ENCODE peak calls at places on chromosome 16, in six cellular contexts. One of them, this sample, is unnamed.

GRCh38 chr16:62965831-62966230 is 929.6 kb upstream of the CDH8 start:
- DNase-seq in K562: no peak
- DNase-seq in H1: no peak
- DNase-seq in HepG2: no peak
- DNase-seq in GM12892: no peak
- DNase-seq in SK-N-SH: no peak
- DNase-seq in this sample: no peak

GRCh38 chr16:12801511-12802042 is 2.1 kb downstream of the CPPED1 start:
- DNase-seq in K562: peak
- DNase-seq in H1: no peak
- DNase-seq in HepG2: peak
- DNase-seq in GM12892: peak
- DNase-seq in SK-N-SH: no peak
- DNase-seq in this sample: peak

GRCh38 chr16:27430923-27431484 is 29.0 kb downstream of the IL21R start:
- DNase-seq in K562: peak
- DNase-seq in H1: peak
- DNase-seq in HepG2: no peak
- DNase-seq in GM12892: no peak
- DNase-seq in SK-N-SH: no peak
- DNase-seq in this sample: peak

GRCh38 chr16:1614226-1615102 is 2.3 kb downstream of the CRAMP1 start:
- DNase-seq in K562: peak
- DNase-seq in H1: peak
- DNase-seq in HepG2: no peak
- DNase-seq in GM12892: peak
- DNase-seq in SK-N-SH: peak
- DNase-seq in this sample: peak

GRCh38 chr16:46857261-46857962 is 26.4 kb upstream of the C16orf87 start:
- DNase-seq in K562: peak
- DNase-seq in H1: no peak
- DNase-seq in HepG2: peak
- DNase-seq in GM12892: no peak
- DNase-seq in SK-N-SH: peak
- DNase-seq in this sample: no peak

GRCh38 chr16:84062734-84063640 is 20.4 kb upstream of the SLC38A8 start:
- DNase-seq in K562: peak
- DNase-seq in H1: peak
- DNase-seq in HepG2: peak
- DNase-seq in GM12892: peak
- DNase-seq in SK-N-SH: peak
- DNase-seq in this sample: peak

GRCh38 chr16:75257886-75258806 is 6.7 kb upstream of the BCAR1 start:
- DNase-seq in K562: no peak
- DNase-seq in H1: no peak
- DNase-seq in HepG2: no peak
- DNase-seq in GM12892: no peak
- DNase-seq in SK-N-SH: no peak
- DNase-seq in this sample: no peak

GRCh38 chr16:84535851-84536250 is 31.4 kb upstream of the MEAK7 start:
- DNase-seq in K562: no peak
- DNase-seq in H1: no peak
- DNase-seq in HepG2: no peak
- DNase-seq in GM12892: no peak
- DNase-seq in SK-N-SH: no peak
- DNase-seq in this sample: no peak

GRCh38 chr16:78045865-78046581 is 23.7 kb downstream of the CLEC3A start:
- DNase-seq in K562: peak
- DNase-seq in H1: peak
- DNase-seq in HepG2: peak
- DNase-seq in GM12892: peak
- DNase-seq in SK-N-SH: peak
- DNase-seq in this sample: peak

GRCh38 chr16:74773431-74774222 is 993 bp downstream of the FA2H start:
- DNase-seq in K562: no peak
- DNase-seq in H1: no peak
- DNase-seq in HepG2: no peak
- DNase-seq in GM12892: no peak
- DNase-seq in SK-N-SH: no peak
- DNase-seq in this sample: no peak

GRCh38 chr16:12157510-12158093 is 181.1 kb downstream of the SNX29 start:
- DNase-seq in K562: no peak
- DNase-seq in H1: no peak
- DNase-seq in HepG2: peak
- DNase-seq in GM12892: no peak
- DNase-seq in SK-N-SH: no peak
- DNase-seq in this sample: no peak

GRCh38 chr16:73771196-73771595 is 525.4 kb upstream of the PSMD7 start:
- DNase-seq in K562: no peak
- DNase-seq in H1: no peak
- DNase-seq in HepG2: no peak
- DNase-seq in GM12892: no peak
- DNase-seq in SK-N-SH: no peak
- DNase-seq in this sample: no peak

GRCh38 chr16:15636392-15636873 is 6.5 kb downstream of the MARF1 start:
- DNase-seq in K562: no peak
- DNase-seq in H1: no peak
- DNase-seq in HepG2: no peak
- DNase-seq in GM12892: no peak
- DNase-seq in SK-N-SH: no peak
- DNase-seq in this sample: no peak

GRCh38 chr16:49463529-49463928 is 89.9 kb downstream of the C16orf78 start:
- DNase-seq in K562: no peak
- DNase-seq in H1: peak
- DNase-seq in HepG2: no peak
- DNase-seq in GM12892: peak
- DNase-seq in SK-N-SH: no peak
- DNase-seq in this sample: peak

GRCh38 chr16:66650707-66651473 is 45.7 kb downstream of the CMTM4 start:
- DNase-seq in K562: peak
- DNase-seq in H1: peak
- DNase-seq in HepG2: peak
- DNase-seq in GM12892: peak
- DNase-seq in SK-N-SH: peak
- DNase-seq in this sample: peak

GRCh38 chr16:84387021-84387420 is 18.7 kb downstream of the ATP2C2 start:
- DNase-seq in K562: no peak
- DNase-seq in H1: no peak
- DNase-seq in HepG2: no peak
- DNase-seq in GM12892: no peak
- DNase-seq in SK-N-SH: no peak
- DNase-seq in this sample: no peak

GRCh38 chr16:28846933-28847273 is 755 bp upstream of the TUFM start:
- DNase-seq in K562: no peak
- DNase-seq in H1: no peak
- DNase-seq in HepG2: no peak
- DNase-seq in GM12892: no peak
- DNase-seq in SK-N-SH: no peak
- DNase-seq in this sample: no peak

GRCh38 chr16:18958621-18959578 is 24.8 kb upstream of the TMC7 start:
- DNase-seq in K562: no peak
- DNase-seq in H1: no peak
- DNase-seq in HepG2: peak
- DNase-seq in GM12892: no peak
- DNase-seq in SK-N-SH: no peak
- DNase-seq in this sample: no peak

GRCh38 chr16:69131749-69132423 is 502 bp downstream of the CHTF8 start:
- DNase-seq in K562: peak
- DNase-seq in H1: peak
- DNase-seq in HepG2: peak
- DNase-seq in GM12892: peak
- DNase-seq in SK-N-SH: peak
- DNase-seq in this sample: peak

GRCh38 chr16:88781140-88782077 is 3.6 kb downstream of the PIEZO1 start:
- DNase-seq in K562: peak
- DNase-seq in H1: no peak
- DNase-seq in HepG2: no peak
- DNase-seq in GM12892: peak
- DNase-seq in SK-N-SH: no peak
- DNase-seq in this sample: no peak

GRCh38 chr16:60608971-60609370 is 1427.3 kb downstream of the CDH8 start:
- DNase-seq in K562: no peak
- DNase-seq in H1: no peak
- DNase-seq in HepG2: no peak
- DNase-seq in GM12892: no peak
- DNase-seq in SK-N-SH: no peak
- DNase-seq in this sample: no peak

GRCh38 chr16:89829630-89830437 is 1.6 kb downstream of the SPIRE2 start:
- DNase-seq in K562: no peak
- DNase-seq in H1: no peak
- DNase-seq in HepG2: peak
- DNase-seq in GM12892: no peak
- DNase-seq in SK-N-SH: no peak
- DNase-seq in this sample: no peak

GRCh38 chr16:1439058-1439698 is 5.2 kb downstream of the CCDC154 start:
- DNase-seq in K562: no peak
- DNase-seq in H1: no peak
- DNase-seq in HepG2: no peak
- DNase-seq in GM12892: no peak
- DNase-seq in SK-N-SH: no peak
- DNase-seq in this sample: no peak

GRCh38 chr16:67844441-67844840 is 2.3 kb upstream of the NUTF2 start:
- DNase-seq in K562: no peak
- DNase-seq in H1: no peak
- DNase-seq in HepG2: no peak
- DNase-seq in GM12892: no peak
- DNase-seq in SK-N-SH: no peak
- DNase-seq in this sample: no peak
- TF ChIP-seq TAF1 in K562: no peak
- TF ChIP-seq TAF1 in H1: no peak
- TF ChIP-seq TAF1 in HepG2: no peak
- TF ChIP-seq TAF1 in GM12892: no peak
- TF ChIP-seq TAF1 in SK-N-SH: no peak
- TF ChIP-seq TAF1 in this sample: no peak

GRCh38 chr16:6099102-6099501 is 1001.5 kb upstream of the EEF2KMT start:
- DNase-seq in K562: no peak
- DNase-seq in H1: no peak
- DNase-seq in HepG2: no peak
- DNase-seq in GM12892: no peak
- DNase-seq in SK-N-SH: no peak
- DNase-seq in this sample: no peak

GRCh38 chr16:6096931-6097665 is 999.5 kb upstream of the EEF2KMT start:
- DNase-seq in K562: no peak
- DNase-seq in H1: no peak
- DNase-seq in HepG2: no peak
- DNase-seq in GM12892: no peak
- DNase-seq in SK-N-SH: no peak
- DNase-seq in this sample: no peak

GRCh38 chr16:6091021-6091420 is 993.4 kb upstream of the EEF2KMT start:
- DNase-seq in K562: no peak
- DNase-seq in H1: no peak
- DNase-seq in HepG2: no peak
- DNase-seq in GM12892: no peak
- DNase-seq in SK-N-SH: no peak
- DNase-seq in this sample: no peak

GRCh38 chr16:6095414-6095813 is 997.8 kb upstream of the EEF2KMT start:
- DNase-seq in K562: no peak
- DNase-seq in H1: no peak
- DNase-seq in HepG2: no peak
- DNase-seq in GM12892: no peak
- DNase-seq in SK-N-SH: no peak
- DNase-seq in this sample: no peak
- TF ChIP-seq TAF1 in K562: no peak
- TF ChIP-seq TAF1 in H1: no peak
- TF ChIP-seq TAF1 in HepG2: no peak
- TF ChIP-seq TAF1 in GM12892: no peak
- TF ChIP-seq TAF1 in SK-N-SH: no peak
- TF ChIP-seq TAF1 in this sample: no peak

GRCh38 chr16:54957403-54957802 is 26.7 kb downstream of the IRX5 start:
- DNase-seq in K562: peak
- DNase-seq in H1: peak
- DNase-seq in HepG2: peak
- DNase-seq in GM12892: no peak
- DNase-seq in SK-N-SH: no peak
- DNase-seq in this sample: no peak
- TF ChIP-seq TAF1 in K562: no peak
- TF ChIP-seq TAF1 in H1: no peak
- TF ChIP-seq TAF1 in HepG2: no peak
- TF ChIP-seq TAF1 in GM12892: no peak
- TF ChIP-seq TAF1 in SK-N-SH: no peak
- TF ChIP-seq TAF1 in this sample: no peak

GRCh38 chr16:3188925-3189825 is 1.2 kb downstream of the OR1F1 start:
- DNase-seq in K562: peak
- DNase-seq in H1: peak
- DNase-seq in HepG2: peak
- DNase-seq in GM12892: peak
- DNase-seq in SK-N-SH: peak
- DNase-seq in this sample: peak

GRCh38 chr16:3187798-3188674 is at the start of gene OR1F1:
- DNase-seq in K562: no peak
- DNase-seq in H1: peak
- DNase-seq in HepG2: peak
- DNase-seq in GM12892: no peak
- DNase-seq in SK-N-SH: peak
- DNase-seq in this sample: no peak

GRCh38 chr16:3189869-3190268 is 1.9 kb downstream of the OR1F1 start:
- DNase-seq in K562: no peak
- DNase-seq in H1: no peak
- DNase-seq in HepG2: no peak
- DNase-seq in GM12892: no peak
- DNase-seq in SK-N-SH: no peak
- DNase-seq in this sample: no peak

GRCh38 chr16:3186946-3187690 is 886 bp upstream of the OR1F1 start:
- DNase-seq in K562: no peak
- DNase-seq in H1: no peak
- DNase-seq in HepG2: no peak
- DNase-seq in GM12892: no peak
- DNase-seq in SK-N-SH: no peak
- DNase-seq in this sample: no peak

GRCh38 chr16:3188675-3188924 is 596 bp downstream of the OR1F1 start:
- DNase-seq in K562: no peak
- DNase-seq in H1: no peak
- DNase-seq in HepG2: no peak
- DNase-seq in GM12892: no peak
- DNase-seq in SK-N-SH: no peak
- DNase-seq in this sample: no peak
- TF ChIP-seq TAF1 in K562: no peak
- TF ChIP-seq TAF1 in H1: no peak
- TF ChIP-seq TAF1 in HepG2: no peak
- TF ChIP-seq TAF1 in GM12892: no peak
- TF ChIP-seq TAF1 in SK-N-SH: no peak
- TF ChIP-seq TAF1 in this sample: no peak

This sample was measured in GM12891.